ENCODE peak calls at places on chromosomes 6 and 20, in ten cellular contexts. Q is A549, B is GM23338, M is SK-N-SH, U is heart right ventricle, P is neural progenitor cell, A is heart left ventricle, O is endothelial cell, F is cardiac muscle cell, H is sigmoid colon. E is an unnamed sample.
A peak's percentile ranks its signal among the peaks of the same experiment; 100 is the strongest.

GRCh38 chr6:89242574-89243330 is 25.6 kb upstream of the GABRR1 start:
- DNase-seq in B (peak; percentile 57), M (peak; percentile 61), Q (peak; percentile 59), U (peak; percentile 11), F (peak; percentile 64), A (no peak), O (no peak), P (peak; percentile 44), H (no peak), E (peak; percentile 8)

GRCh38 chr6:72413884-72414283 is 208.0 kb upstream of the KCNQ5 start:
- DNase-seq in H (no peak), U (no peak), P (no peak), M (no peak), A (no peak), O (no peak), B (no peak), Q (no peak), F (no peak), E (no peak)

GRCh38 chr6:88358846-88359245 is 192.7 kb upstream of the CNR1 start:
- DNase-seq in A (no peak), F (no peak), O (no peak), U (no peak), B (no peak), H (no peak), M (no peak), P (no peak), Q (no peak), E (no peak)

GRCh38 chr6:324116-324728 is 31.9 kb downstream of the DUSP22 start:
- DNase-seq in F (no peak), B (no peak), Q (no peak), P (no peak), A (no peak), H (peak; percentile 68), U (no peak), O (no peak), M (no peak), E (no peak)

GRCh38 chr20:49983848-49984408 is 1.1 kb downstream of the SNAI1 start:
- DNase-seq in H (peak; percentile 81), P (no peak), F (no peak), M (peak; percentile 61), B (no peak), O (no peak), A (no peak), Q (no peak), U (no peak), E (no peak)

GRCh38 chr6:81892911-81893310 is 140.4 kb upstream of the TENT5A start:
- DNase-seq in O (no peak), A (no peak), P (no peak), M (no peak), F (no peak), B (no peak), Q (no peak), U (no peak), H (no peak), E (no peak)

GRCh38 chr20:7775072-7775471 is 165.2 kb downstream of the HAO1 start:
- DNase-seq in A (no peak), M (no peak), B (no peak), Q (no peak), U (peak; percentile 4), P (no peak), O (no peak), F (no peak), H (no peak), E (no peak)

GRCh38 chr6:101393291-101394251 is at the start of gene GRIK2:
- DNase-seq in O (peak; percentile 71), U (no peak), B (peak; percentile 82), P (peak; percentile 86), F (peak; percentile 78), Q (no peak), H (no peak), A (no peak), M (peak; percentile 81), E (peak; percentile 63)

GRCh38 chr20:20823469-20823868 is 111.0 kb upstream of the RALGAPA2 start:
- DNase-seq in M (no peak), P (no peak), F (no peak), H (no peak), U (no peak), B (no peak), O (no peak), A (no peak), Q (no peak), E (no peak)

GRCh38 chr20:20816969-20817368 is 104.5 kb upstream of the RALGAPA2 start:
- DNase-seq in U (no peak), P (no peak), M (no peak), H (no peak), O (no peak), Q (no peak), B (no peak), F (no peak), A (no peak), E (no peak)

GRCh38 chr20:20821496-20822260 is 109.2 kb upstream of the RALGAPA2 start:
- DNase-seq in P (peak; percentile 30), A (no peak), O (no peak), M (no peak), Q (no peak), U (no peak), B (peak; percentile 76), H (no peak), F (no peak), E (no peak)

GRCh38 chr20:20820780-20821495 is 108.5 kb upstream of the RALGAPA2 start:
- DNase-seq in M (no peak), Q (no peak), F (no peak), O (no peak), P (peak; percentile 25), H (no peak), U (no peak), B (no peak), A (no peak), E (no peak)

DNA sequence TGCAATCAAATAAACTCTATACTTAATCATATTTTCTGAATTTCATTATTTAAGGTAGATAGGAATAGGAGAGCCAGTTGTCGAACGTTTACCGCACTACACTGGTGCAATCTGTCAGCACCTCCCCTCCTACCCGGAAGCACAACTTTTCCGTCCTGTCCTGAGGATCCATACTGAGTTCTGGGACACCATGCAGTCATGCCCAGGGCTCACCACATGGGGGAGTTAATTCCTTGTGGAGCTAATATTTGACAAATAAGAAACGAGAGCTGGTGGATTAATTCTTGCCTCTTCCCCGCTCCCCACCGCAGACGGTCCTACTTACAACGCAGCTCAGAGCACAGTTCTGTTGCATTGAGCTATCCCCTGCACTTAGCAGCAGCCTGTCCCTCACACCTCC is 107.7 kb upstream of the RALGAPA2 start:
- DNase-seq in Q (peak; percentile 36), U (no peak), M (peak; percentile 47), B (peak; percentile 84), H (no peak), F (peak; percentile 19), A (no peak), P (peak; percentile 66), O (peak; percentile 52), E (peak; percentile 39)
- TF ChIP-seq CTCF in Q (no peak), U (peak; percentile 32), M (peak; percentile 46), B (peak; percentile 61), H (no peak), F (peak; percentile 25), A (peak; percentile 22), P (peak; percentile 64), O (peak; percentile 78), E (peak; percentile 53)

GRCh38 chr6:151078655-151079054 is 161.1 kb upstream of the AKAP12 start:
- DNase-seq in P (no peak), F (no peak), H (no peak), M (no peak), O (no peak), A (no peak), Q (no peak), B (no peak), U (no peak), E (no peak)
- TF ChIP-seq CTCF in P (no peak), F (no peak), H (no peak), M (no peak), O (no peak), A (no peak), Q (no peak), B (no peak), U (no peak), E (no peak)

GRCh38 chr6:21327326-21328140 is 266.0 kb upstream of the SOX4 start:
- DNase-seq in M (no peak), A (no peak), B (peak; percentile 87), Q (no peak), U (no peak), H (no peak), O (no peak), P (peak; percentile 39), F (no peak), E (no peak)

GRCh38 chr6:21337263-21337662 is 256.3 kb upstream of the SOX4 start:
- DNase-seq in O (no peak), P (no peak), M (no peak), F (no peak), A (no peak), Q (no peak), U (no peak), B (no peak), H (no peak), E (no peak)

GRCh38 chr6:21331221-21331620 is 262.3 kb upstream of the SOX4 start:
- DNase-seq in P (no peak), F (no peak), Q (no peak), M (no peak), B (no peak), A (peak; percentile 46), U (peak; percentile 51), H (peak; percentile 74), O (no peak), E (no peak)

GRCh38 chr6:21333715-21334114 is 259.8 kb upstream of the SOX4 start:
- DNase-seq in P (no peak), F (no peak), Q (no peak), M (no peak), A (no peak), U (no peak), O (no peak), H (no peak), B (no peak), E (no peak)

GRCh38 chr6:21332077-21332476 is 261.5 kb upstream of the SOX4 start:
- DNase-seq in M (no peak), F (no peak), Q (no peak), H (no peak), B (no peak), O (no peak), P (no peak), U (no peak), A (no peak), E (no peak)
- TF ChIP-seq CTCF in M (no peak), F (no peak), Q (no peak), H (no peak), B (peak; percentile 37), O (no peak), P (no peak), U (no peak), A (no peak), E (no peak)

GRCh38 chr6:37309059-37309458 is 44.7 kb upstream of the RNF8 start:
- DNase-seq in P (no peak), H (no peak), O (no peak), B (no peak), A (no peak), M (no peak), F (no peak), U (no peak), Q (no peak), E (no peak)

GRCh38 chr6:37304766-37305165 is 46.8 kb upstream of the TMEM217 start:
- DNase-seq in Q (no peak), U (no peak), M (no peak), H (no peak), O (no peak), A (no peak), F (no peak), B (no peak), P (no peak), E (no peak)

GRCh38 chr6:37306026-37306425 is 47.8 kb upstream of the RNF8 start:
- DNase-seq in B (no peak), Q (no peak), O (no peak), H (no peak), U (no peak), F (no peak), M (no peak), A (no peak), P (no peak), E (no peak)

GRCh38 chr6:37308084-37308817 is 45.5 kb upstream of the RNF8 start:
- DNase-seq in U (peak; percentile 27), B (no peak), P (no peak), Q (no peak), A (no peak), M (no peak), F (peak; percentile 54), H (no peak), O (no peak), E (no peak)

DNA sequence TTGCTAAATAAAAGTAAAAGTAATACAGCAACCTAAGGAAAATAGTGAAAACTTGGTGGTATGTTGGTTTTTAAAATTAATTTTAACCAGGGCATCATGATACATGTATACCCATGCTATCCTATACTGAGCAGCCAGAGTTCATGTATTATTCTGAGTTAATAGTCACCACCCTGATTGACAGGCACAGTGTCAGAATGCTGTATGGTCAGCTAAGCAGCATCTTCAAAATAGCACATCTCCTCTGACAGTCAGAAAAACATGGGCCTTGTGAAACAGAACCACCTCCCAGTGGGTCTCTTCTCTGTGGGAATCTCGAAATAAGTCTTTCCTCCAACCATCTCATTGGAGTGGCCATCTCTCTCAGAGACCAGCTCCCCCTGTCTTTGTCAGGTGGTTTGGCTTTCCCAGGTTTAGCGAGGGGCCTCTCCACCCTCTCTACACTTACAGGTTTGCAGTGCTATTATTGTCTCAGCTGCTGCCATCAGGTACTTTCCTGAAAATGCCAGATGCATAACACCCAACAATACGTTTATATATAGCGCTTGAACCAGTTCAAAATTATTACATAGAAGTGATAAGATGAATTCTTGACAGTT is 47.1 kb upstream of the RNF8 start:
- DNase-seq in O (no peak), F (peak; percentile 28), B (peak; percentile 42), M (no peak), U (no peak), H (no peak), P (no peak), Q (no peak), A (no peak), E (no peak)
- TF ChIP-seq CTCF in O (no peak), F (no peak), B (peak; percentile 42), M (no peak), U (no peak), H (no peak), P (no peak), Q (no peak), A (no peak), E (no peak)

E was measured in neural crest cell.